ENCODE peak calls at places on chromosomes 7 and 10, in seven cellular contexts. One of them, this sample, is unnamed.

GRCh38 chr10:69449841-69450240 is 1.4 kb upstream of the TSPAN15 start:
- DNase-seq in hypothalamus: peak; percentile 32
- DNase-seq in A172: peak; percentile 77
- DNase-seq in breast epithelium: no peak
- DNase-seq in Ammon's horn: peak; percentile 87
- DNase-seq in glutamatergic neuron: peak; percentile 62
- DNase-seq in Right ventricle myocardium superior: no peak
- DNase-seq in this sample: peak; percentile 48

GRCh38 chr7:72709909-72710308 is 118.1 kb downstream of the TYW1B start:
- DNase-seq in Right ventricle myocardium superior: no peak
- DNase-seq in Ammon's horn: no peak
- DNase-seq in A172: no peak
- DNase-seq in glutamatergic neuron: no peak
- DNase-seq in breast epithelium: no peak
- DNase-seq in hypothalamus: no peak
- DNase-seq in this sample: no peak

GRCh38 chr10:29443745-29444523 is 155.1 kb downstream of the LYZL1 start:
- DNase-seq in Ammon's horn: no peak
- DNase-seq in Right ventricle myocardium superior: no peak
- DNase-seq in glutamatergic neuron: no peak
- DNase-seq in breast epithelium: no peak
- DNase-seq in hypothalamus: no peak
- DNase-seq in A172: peak; percentile 25
- DNase-seq in this sample: no peak

GRCh38 chr7:134856141-134856540 is 76.7 kb downstream of the CALD1 start:
- DNase-seq in hypothalamus: no peak
- DNase-seq in breast epithelium: no peak
- DNase-seq in glutamatergic neuron: no peak
- DNase-seq in Ammon's horn: no peak
- DNase-seq in Right ventricle myocardium superior: no peak
- DNase-seq in A172: no peak
- DNase-seq in this sample: no peak

GRCh38 chr10:12549297-12549696 is 199.9 kb downstream of the CAMK1D start:
- DNase-seq in breast epithelium: no peak
- DNase-seq in Right ventricle myocardium superior: no peak
- DNase-seq in Ammon's horn: no peak
- DNase-seq in glutamatergic neuron: no peak
- DNase-seq in hypothalamus: no peak
- DNase-seq in A172: no peak
- DNase-seq in this sample: no peak

GRCh38 chr7:2775376-2775775 is 68.7 kb downstream of the GNA12 start:
- DNase-seq in hypothalamus: peak; percentile 45
- DNase-seq in breast epithelium: no peak
- DNase-seq in glutamatergic neuron: no peak
- DNase-seq in Ammon's horn: peak; percentile 72
- DNase-seq in Right ventricle myocardium superior: no peak
- DNase-seq in A172: no peak
- DNase-seq in this sample: no peak

GRCh38 chr7:64997927-64998391 is 7.1 kb upstream of the ZNF117 start:
- DNase-seq in hypothalamus: no peak
- DNase-seq in Right ventricle myocardium superior: no peak
- DNase-seq in Ammon's horn: no peak
- DNase-seq in A172: no peak
- DNase-seq in glutamatergic neuron: no peak
- DNase-seq in breast epithelium: no peak
- DNase-seq in this sample: no peak

GRCh38 chr10:112082134-112082533 is 101.4 kb downstream of the GPAM start:
- DNase-seq in Right ventricle myocardium superior: peak; percentile 48
- DNase-seq in breast epithelium: no peak
- DNase-seq in glutamatergic neuron: no peak
- DNase-seq in A172: no peak
- DNase-seq in Ammon's horn: peak; percentile 19
- DNase-seq in hypothalamus: no peak
- DNase-seq in this sample: no peak

GRCh38 chr10:12500406-12501303 is 151.3 kb downstream of the CAMK1D start:
- DNase-seq in A172: peak; percentile 7
- DNase-seq in breast epithelium: no peak
- DNase-seq in glutamatergic neuron: no peak
- DNase-seq in Ammon's horn: no peak
- DNase-seq in Right ventricle myocardium superior: no peak
- DNase-seq in hypothalamus: no peak
- DNase-seq in this sample: no peak

GRCh38 chr10:123573236-123574147 is 92.7 kb upstream of the GPR26 start:
- DNase-seq in hypothalamus: no peak
- DNase-seq in Right ventricle myocardium superior: no peak
- DNase-seq in Ammon's horn: no peak
- DNase-seq in glutamatergic neuron: peak; percentile 82
- DNase-seq in breast epithelium: peak; percentile 78
- DNase-seq in A172: peak; percentile 21
- DNase-seq in this sample: no peak

GRCh38 chr7:139479620-139480019 is 3.9 kb downstream of the KLRG2 start:
- DNase-seq in hypothalamus: no peak
- DNase-seq in breast epithelium: no peak
- DNase-seq in Ammon's horn: no peak
- DNase-seq in Right ventricle myocardium superior: no peak
- DNase-seq in glutamatergic neuron: no peak
- DNase-seq in A172: no peak
- DNase-seq in this sample: no peak

GRCh38 chr10:117631276-117632151 is 89.0 kb downstream of the EMX2 start:
- DNase-seq in Right ventricle myocardium superior: peak; percentile 85
- DNase-seq in hypothalamus: no peak
- DNase-seq in breast epithelium: no peak
- DNase-seq in glutamatergic neuron: no peak
- DNase-seq in Ammon's horn: peak; percentile 81
- DNase-seq in A172: no peak
- DNase-seq in this sample: peak; percentile 11

GRCh38 chr7:16271355-16271754 is 150.0 kb downstream of the CRPPA start:
- DNase-seq in breast epithelium: no peak
- DNase-seq in Right ventricle myocardium superior: no peak
- DNase-seq in glutamatergic neuron: no peak
- DNase-seq in Ammon's horn: no peak
- DNase-seq in A172: no peak
- DNase-seq in hypothalamus: no peak
- DNase-seq in this sample: no peak

GRCh38 chr7:51133992-51134391 is 182.6 kb downstream of the COBL start:
- DNase-seq in breast epithelium: no peak
- DNase-seq in A172: no peak
- DNase-seq in Right ventricle myocardium superior: no peak
- DNase-seq in Ammon's horn: no peak
- DNase-seq in hypothalamus: no peak
- DNase-seq in glutamatergic neuron: no peak
- DNase-seq in this sample: no peak

GRCh38 chr7:48148311-48148710 is 22.9 kb upstream of the ABCA13 start:
- DNase-seq in A172: no peak
- DNase-seq in Ammon's horn: no peak
- DNase-seq in breast epithelium: no peak
- DNase-seq in hypothalamus: no peak
- DNase-seq in glutamatergic neuron: no peak
- DNase-seq in Right ventricle myocardium superior: no peak
- DNase-seq in this sample: no peak

GRCh38 chr7:55133630-55134392 is 115.0 kb downstream of the EGFR start:
- DNase-seq in A172: peak; percentile 100
- DNase-seq in hypothalamus: no peak
- DNase-seq in Right ventricle myocardium superior: peak; percentile 71
- DNase-seq in Ammon's horn: no peak
- DNase-seq in breast epithelium: no peak
- DNase-seq in glutamatergic neuron: no peak
- DNase-seq in this sample: no peak

GRCh38 chr10:132512693-132513345 is 24.8 kb upstream of the INPP5A start:
- DNase-seq in A172: no peak
- DNase-seq in glutamatergic neuron: no peak
- DNase-seq in breast epithelium: peak; percentile 28
- DNase-seq in Ammon's horn: no peak
- DNase-seq in hypothalamus: no peak
- DNase-seq in Right ventricle myocardium superior: peak; percentile 20
- DNase-seq in this sample: no peak

GRCh38 chr7:74059037-74059436 is 24.6 kb upstream of the LIMK1 start:
- DNase-seq in Right ventricle myocardium superior: no peak
- DNase-seq in breast epithelium: no peak
- DNase-seq in glutamatergic neuron: no peak
- DNase-seq in hypothalamus: no peak
- DNase-seq in Ammon's horn: no peak
- DNase-seq in A172: no peak
- DNase-seq in this sample: no peak

GRCh38 chr7:106775552-106775936 is 89.5 kb upstream of the PIK3CG start:
- DNase-seq in hypothalamus: no peak
- DNase-seq in Ammon's horn: no peak
- DNase-seq in Right ventricle myocardium superior: no peak
- DNase-seq in breast epithelium: no peak
- DNase-seq in glutamatergic neuron: no peak
- DNase-seq in A172: peak; percentile 88
- DNase-seq in this sample: no peak

GRCh38 chr7:105477908-105478307 is 44.2 kb downstream of the PUS7 start:
- DNase-seq in Ammon's horn: no peak
- DNase-seq in glutamatergic neuron: no peak
- DNase-seq in hypothalamus: no peak
- DNase-seq in breast epithelium: no peak
- DNase-seq in Right ventricle myocardium superior: no peak
- DNase-seq in A172: no peak
- DNase-seq in this sample: no peak

GRCh38 chr10:24034571-24034970 is 174.4 kb upstream of the KIAA1217 start:
- DNase-seq in glutamatergic neuron: no peak
- DNase-seq in hypothalamus: no peak
- DNase-seq in breast epithelium: no peak
- DNase-seq in A172: no peak
- DNase-seq in Ammon's horn: no peak
- DNase-seq in Right ventricle myocardium superior: no peak
- DNase-seq in this sample: no peak

GRCh38 chr7:138828302-138828701 is 30.3 kb upstream of the ATP6V0A4 start:
- DNase-seq in Right ventricle myocardium superior: no peak
- DNase-seq in Ammon's horn: no peak
- DNase-seq in A172: no peak
- DNase-seq in glutamatergic neuron: no peak
- DNase-seq in breast epithelium: no peak
- DNase-seq in hypothalamus: no peak
- DNase-seq in this sample: no peak

GRCh38 chr10:51074238-51075028 is at the start of gene PRKG1:
- DNase-seq in glutamatergic neuron: peak; percentile 77
- DNase-seq in Ammon's horn: peak; percentile 74
- DNase-seq in Right ventricle myocardium superior: peak; percentile 88
- DNase-seq in hypothalamus: peak; percentile 67
- DNase-seq in A172: no peak
- DNase-seq in breast epithelium: peak; percentile 66
- DNase-seq in this sample: peak; percentile 62

GRCh38 chr7:30562909-30563308 is 31.8 kb upstream of the GARS1 start:
- DNase-seq in hypothalamus: no peak
- DNase-seq in Right ventricle myocardium superior: no peak
- DNase-seq in glutamatergic neuron: no peak
- DNase-seq in A172: no peak
- DNase-seq in Ammon's horn: no peak
- DNase-seq in breast epithelium: no peak
- DNase-seq in this sample: no peak

GRCh38 chr7:41637051-41637450 is 65.8 kb downstream of the INHBA start:
- DNase-seq in breast epithelium: no peak
- DNase-seq in A172: no peak
- DNase-seq in hypothalamus: no peak
- DNase-seq in glutamatergic neuron: no peak
- DNase-seq in Ammon's horn: no peak
- DNase-seq in Right ventricle myocardium superior: no peak
- DNase-seq in this sample: no peak

GRCh38 chr10:79209831-79210230 is 137.4 kb upstream of the PPIF start:
- DNase-seq in A172: no peak
- DNase-seq in hypothalamus: no peak
- DNase-seq in glutamatergic neuron: peak; percentile 68
- DNase-seq in Right ventricle myocardium superior: no peak
- DNase-seq in Ammon's horn: no peak
- DNase-seq in breast epithelium: no peak
- DNase-seq in this sample: no peak

GRCh38 chr10:123139521-123140163 is 3.9 kb downstream of the HMX3 start:
- DNase-seq in A172: peak; percentile 5
- DNase-seq in breast epithelium: no peak
- DNase-seq in Right ventricle myocardium superior: no peak
- DNase-seq in hypothalamus: no peak
- DNase-seq in glutamatergic neuron: no peak
- DNase-seq in Ammon's horn: no peak
- DNase-seq in this sample: no peak

GRCh38 chr7:158645842-158646241 is 58.2 kb upstream of the PTPRN2 start:
- DNase-seq in Right ventricle myocardium superior: no peak
- DNase-seq in breast epithelium: no peak
- DNase-seq in A172: no peak
- DNase-seq in Ammon's horn: no peak
- DNase-seq in glutamatergic neuron: no peak
- DNase-seq in hypothalamus: no peak
- DNase-seq in this sample: no peak

GRCh38 chr10:84895541-84895940 is 567.2 kb downstream of the CCSER2 start:
- DNase-seq in glutamatergic neuron: no peak
- DNase-seq in hypothalamus: no peak
- DNase-seq in Ammon's horn: no peak
- DNase-seq in breast epithelium: no peak
- DNase-seq in A172: no peak
- DNase-seq in Right ventricle myocardium superior: no peak
- DNase-seq in this sample: no peak